ENCODE peak calls at places on chromosome 15, in five cellular contexts. One of them, this sample, is unnamed.

GRCh38 chr15:59611277-59612260 is at the start of gene GCNT3:
- DNase-seq in OCI-LY7: no peak
- DNase-seq in neural progenitor cell: no peak
- DNase-seq in hepatocyte: peak; percentile 80
- DNase-seq in PC-3: peak; percentile 70
- DNase-seq in this sample: no peak

GRCh38 chr15:47337836-47338235 is 379.5 kb upstream of the SEMA6D start:
- DNase-seq in OCI-LY7: no peak
- DNase-seq in neural progenitor cell: no peak
- DNase-seq in hepatocyte: no peak
- DNase-seq in PC-3: no peak
- DNase-seq in this sample: no peak

GRCh38 chr15:69658401-69658945 is 205.9 kb downstream of the RPLP1 start:
- DNase-seq in OCI-LY7: no peak
- DNase-seq in neural progenitor cell: no peak
- DNase-seq in hepatocyte: no peak
- DNase-seq in PC-3: no peak
- DNase-seq in this sample: no peak

GRCh38 chr15:78979456-78980320 is 34.8 kb upstream of the CTSH start:
- DNase-seq in OCI-LY7: peak; percentile 71
- DNase-seq in neural progenitor cell: peak; percentile 80
- DNase-seq in hepatocyte: peak; percentile 88
- DNase-seq in PC-3: peak; percentile 92
- DNase-seq in this sample: peak; percentile 95

GRCh38 chr15:65918936-65919335 is 49.6 kb downstream of the RAB11A start:
- DNase-seq in OCI-LY7: no peak
- DNase-seq in neural progenitor cell: no peak
- DNase-seq in hepatocyte: no peak
- DNase-seq in PC-3: no peak
- DNase-seq in this sample: no peak

GRCh38 chr15:66615175-66615495 is 49.3 kb upstream of the LCTL start:
- DNase-seq in OCI-LY7: no peak
- DNase-seq in neural progenitor cell: no peak
- DNase-seq in hepatocyte: no peak
- DNase-seq in PC-3: no peak
- DNase-seq in this sample: no peak

GRCh38 chr15:62138124-62138523 is 27.0 kb downstream of the C2CD4B start:
- DNase-seq in OCI-LY7: no peak
- DNase-seq in neural progenitor cell: no peak
- DNase-seq in hepatocyte: no peak
- DNase-seq in PC-3: peak; percentile 76
- DNase-seq in this sample: no peak

GRCh38 chr15:90221251-90221900 is 12.4 kb downstream of the CIB1 start:
- DNase-seq in OCI-LY7: peak; percentile 52
- DNase-seq in neural progenitor cell: peak; percentile 76
- DNase-seq in hepatocyte: peak; percentile 84
- DNase-seq in PC-3: peak; percentile 74
- DNase-seq in this sample: peak; percentile 90

GRCh38 chr15:52645916-52646315 is 33.3 kb downstream of the ATOSA start:
- DNase-seq in OCI-LY7: no peak
- DNase-seq in neural progenitor cell: no peak
- DNase-seq in hepatocyte: no peak
- DNase-seq in PC-3: no peak
- DNase-seq in this sample: no peak

GRCh38 chr15:71567173-71567572 is 243.2 kb upstream of the NR2E3 start:
- DNase-seq in OCI-LY7: no peak
- DNase-seq in neural progenitor cell: no peak
- DNase-seq in hepatocyte: no peak
- DNase-seq in PC-3: no peak
- DNase-seq in this sample: no peak

GRCh38 chr15:73928241-73928579 is 1.9 kb downstream of the LOXL1 start:
- DNase-seq in OCI-LY7: no peak
- DNase-seq in neural progenitor cell: no peak
- DNase-seq in hepatocyte: no peak
- DNase-seq in PC-3: no peak
- DNase-seq in this sample: no peak

GRCh38 chr15:88915354-88915753 is 2.2 kb upstream of the MFGE8 start:
- DNase-seq in OCI-LY7: no peak
- DNase-seq in neural progenitor cell: no peak
- DNase-seq in hepatocyte: no peak
- DNase-seq in PC-3: no peak
- DNase-seq in this sample: no peak

GRCh38 chr15:94542391-94542790 is 311.0 kb downstream of the MCTP2 start:
- DNase-seq in OCI-LY7: no peak
- DNase-seq in neural progenitor cell: no peak
- DNase-seq in hepatocyte: no peak
- DNase-seq in PC-3: no peak
- DNase-seq in this sample: no peak
- TF ChIP-seq EZH2phosphoT487 in OCI-LY7: no peak
- TF ChIP-seq EZH2phosphoT487 in neural progenitor cell: no peak
- TF ChIP-seq EZH2phosphoT487 in hepatocyte: no peak
- TF ChIP-seq EZH2phosphoT487 in PC-3: no peak
- TF ChIP-seq EZH2phosphoT487 in this sample: no peak

GRCh38 chr15:40337597-40337996 is 3.1 kb downstream of the CCDC9B start:
- DNase-seq in OCI-LY7: no peak
- DNase-seq in neural progenitor cell: no peak
- DNase-seq in hepatocyte: no peak
- DNase-seq in PC-3: no peak
- DNase-seq in this sample: no peak
- H2AFZ ChIP-seq in OCI-LY7: peak overlapping the region; percentile 72
- H2AFZ ChIP-seq in neural progenitor cell: no peak overlapping the region
- H2AFZ ChIP-seq in hepatocyte: no peak overlapping the region
- H2AFZ ChIP-seq in PC-3: no peak overlapping the region
- H2AFZ ChIP-seq in this sample: peak overlapping the region; percentile 89

GRCh38 chr15:80160570-80161156 is 7.9 kb downstream of the FAH start:
- DNase-seq in OCI-LY7: peak; percentile 75
- DNase-seq in neural progenitor cell: no peak
- DNase-seq in hepatocyte: peak; percentile 83
- DNase-seq in PC-3: peak; percentile 86
- DNase-seq in this sample: no peak
- TF ChIP-seq EZH2phosphoT487 in OCI-LY7: no peak
- TF ChIP-seq EZH2phosphoT487 in neural progenitor cell: no peak
- TF ChIP-seq EZH2phosphoT487 in hepatocyte: no peak
- TF ChIP-seq EZH2phosphoT487 in PC-3: no peak
- TF ChIP-seq EZH2phosphoT487 in this sample: no peak

GRCh38 chr15:98755781-98756180 is 107.4 kb downstream of the IGF1R start:
- DNase-seq in OCI-LY7: no peak
- DNase-seq in neural progenitor cell: no peak
- DNase-seq in hepatocyte: no peak
- DNase-seq in PC-3: no peak
- DNase-seq in this sample: no peak

GRCh38 chr15:98755138-98755537 is 106.8 kb downstream of the IGF1R start:
- DNase-seq in OCI-LY7: no peak
- DNase-seq in neural progenitor cell: no peak
- DNase-seq in hepatocyte: no peak
- DNase-seq in PC-3: no peak
- DNase-seq in this sample: no peak

GRCh38 chr15:98751767-98752166 is 103.4 kb downstream of the IGF1R start:
- DNase-seq in OCI-LY7: no peak
- DNase-seq in neural progenitor cell: no peak
- DNase-seq in hepatocyte: no peak
- DNase-seq in PC-3: no peak
- DNase-seq in this sample: no peak

GRCh38 chr15:98754283-98755022 is 106.1 kb downstream of the IGF1R start:
- DNase-seq in OCI-LY7: no peak
- DNase-seq in neural progenitor cell: peak; percentile 74
- DNase-seq in hepatocyte: no peak
- DNase-seq in PC-3: no peak
- DNase-seq in this sample: peak; percentile 59

GRCh38 chr15:98753726-98754125 is 105.4 kb downstream of the IGF1R start:
- DNase-seq in OCI-LY7: no peak
- DNase-seq in neural progenitor cell: peak; percentile 44
- DNase-seq in hepatocyte: no peak
- DNase-seq in PC-3: no peak
- DNase-seq in this sample: no peak
- H2AFZ ChIP-seq in OCI-LY7: no peak overlapping the region
- H2AFZ ChIP-seq in neural progenitor cell: no peak overlapping the region
- H2AFZ ChIP-seq in hepatocyte: no peak overlapping the region
- H2AFZ ChIP-seq in PC-3: peak overlapping the region; percentile 32
- H2AFZ ChIP-seq in this sample: no peak overlapping the region

GRCh38 chr15:25829075-25829474 is 34.1 kb downstream of the ATP10A start:
- DNase-seq in OCI-LY7: no peak
- DNase-seq in neural progenitor cell: no peak
- DNase-seq in hepatocyte: no peak
- DNase-seq in PC-3: no peak
- DNase-seq in this sample: no peak

GRCh38 chr15:25825215-25825614 is 37.9 kb downstream of the ATP10A start:
- DNase-seq in OCI-LY7: no peak
- DNase-seq in neural progenitor cell: no peak
- DNase-seq in hepatocyte: no peak
- DNase-seq in PC-3: no peak
- DNase-seq in this sample: no peak

GRCh38 chr15:25832158-25832557 is 31.0 kb downstream of the ATP10A start:
- DNase-seq in OCI-LY7: peak; percentile 75
- DNase-seq in neural progenitor cell: no peak
- DNase-seq in hepatocyte: no peak
- DNase-seq in PC-3: no peak
- DNase-seq in this sample: no peak

DNA sequence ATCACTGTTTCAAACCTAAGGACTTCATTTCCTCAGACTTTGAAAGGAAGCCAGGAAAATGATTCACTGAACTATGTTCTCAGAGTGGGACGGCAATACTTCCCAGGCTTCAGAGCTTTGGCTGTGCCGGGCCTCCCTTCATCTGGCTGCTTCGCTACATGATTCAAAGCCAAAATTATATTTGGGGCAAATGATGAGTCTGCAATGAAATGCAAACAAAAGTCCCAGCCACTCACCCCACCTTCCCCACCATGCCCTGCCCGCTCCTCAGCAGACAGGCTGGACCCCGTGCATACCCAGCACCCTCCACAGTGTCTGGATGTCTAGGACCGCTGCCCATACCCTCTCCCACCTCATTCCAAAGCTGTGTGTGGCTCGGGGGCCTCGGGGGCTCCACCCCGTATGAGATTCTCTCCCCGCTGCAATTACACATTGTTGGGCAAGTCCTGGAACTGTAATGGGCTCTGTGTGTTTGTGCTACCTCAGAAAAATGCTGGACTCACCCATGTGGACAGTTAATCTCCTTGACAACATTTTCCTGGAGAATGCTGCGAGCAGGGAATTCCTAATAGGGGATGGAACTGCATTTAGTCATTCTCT is 32.2 kb downstream of the ATP10A start:
- DNase-seq in OCI-LY7: no peak
- DNase-seq in neural progenitor cell: no peak
- DNase-seq in hepatocyte: peak; percentile 57
- DNase-seq in PC-3: peak; percentile 80
- DNase-seq in this sample: no peak
- TF ChIP-seq EZH2phosphoT487 in OCI-LY7: no peak
- TF ChIP-seq EZH2phosphoT487 in neural progenitor cell: no peak
- TF ChIP-seq EZH2phosphoT487 in hepatocyte: no peak
- TF ChIP-seq EZH2phosphoT487 in PC-3: no peak
- TF ChIP-seq EZH2phosphoT487 in this sample: no peak

This sample was measured in GM23338.